ENCODE peak calls at places on chromosomes 12 and 14, in nine cellular contexts. I, M, E, C, D, F, A, O and X are unnamed samples.

GRCh38 chr14:20631023-20631820 is 10.3 kb downstream of the OR6S1 start:
- DNase-seq in E (no peak), A (no peak), M (peak; percentile 42), F (peak; percentile 10), I (no peak), C (peak; percentile 18), D (peak; percentile 70), O (no peak), X (no peak)

GRCh38 chr12:78519422-78519821 is 345.2 kb upstream of the SYT1 start:
- DNase-seq in O (peak; percentile 22), C (no peak), I (no peak), D (no peak), A (no peak), E (no peak), M (no peak), F (no peak), X (no peak)

GRCh38 chr14:76045773-76046172 is 60.2 kb downstream of the IFT43 start:
- DNase-seq in O (no peak), F (no peak), A (no peak), E (no peak), D (no peak), I (no peak), M (no peak), C (no peak), X (no peak)

GRCh38 chr12:92619730-92620684 is 82.8 kb upstream of the PLEKHG7 start:
- DNase-seq in E (no peak), F (no peak), M (no peak), O (no peak), A (no peak), I (no peak), D (no peak), C (no peak), X (no peak)

GRCh38 chr12:96257550-96258392 is 63.6 kb downstream of the ELK3 start:
- DNase-seq in E (no peak), F (no peak), D (no peak), A (no peak), M (no peak), I (no peak), O (no peak), C (no peak), X (no peak)

GRCh38 chr14:84591827-84592540 is 938.0 kb upstream of the FLRT2 start:
- DNase-seq in O (no peak), D (no peak), F (peak; percentile 92), E (no peak), C (no peak), M (no peak), A (no peak), I (no peak), X (no peak)

GRCh38 chr14:103641181-103641580 is 12.2 kb downstream of the KLC1 start:
- DNase-seq in A (no peak), C (peak; percentile 27), E (no peak), M (no peak), D (no peak), O (no peak), F (no peak), I (no peak), X (no peak)

GRCh38 chr12:7089196-7089871 is 2.9 kb downstream of the C1R start:
- DNase-seq in M (no peak), D (no peak), F (no peak), A (no peak), O (no peak), I (no peak), C (no peak), E (no peak), X (no peak)

GRCh38 chr14:93683241-93683640 is 105.0 kb downstream of the PRIMA1 start:
- DNase-seq in C (no peak), F (no peak), O (no peak), D (no peak), I (no peak), E (no peak), A (no peak), M (no peak), X (peak; percentile 11)

GRCh38 chr12:11711675-11712327 is 62.3 kb downstream of the ETV6 start:
- DNase-seq in E (no peak), O (no peak), A (no peak), I (no peak), D (peak; percentile 32), F (no peak), C (peak; percentile 67), M (no peak), X (no peak)

GRCh38 chr14:20606190-20606901 is 15.2 kb upstream of the RNASE12 start:
- DNase-seq in O (peak; percentile 87), E (peak; percentile 24), C (peak; percentile 56), F (no peak), A (no peak), M (no peak), I (peak; percentile 72), D (no peak), X (no peak)

GRCh38 chr12:5260591-5261086 is 171.3 kb upstream of the NTF3 start:
- DNase-seq in E (no peak), C (no peak), A (no peak), D (no peak), O (no peak), M (no peak), F (no peak), I (no peak), X (no peak)

GRCh38 chr14:59346796-59347510 is 118.2 kb downstream of the GPR135 start:
- DNase-seq in F (no peak), E (no peak), O (no peak), D (no peak), I (no peak), M (no peak), A (no peak), C (peak; percentile 29), X (no peak)

GRCh38 chr14:48398675-48399282 is 723.4 kb upstream of the MDGA2 start:
- DNase-seq in E (no peak), F (peak; percentile 32), O (no peak), C (peak; percentile 20), M (peak; percentile 3), I (peak; percentile 10), D (no peak), A (no peak), X (peak; percentile 4)

GRCh38 chr14:64208981-64209380 is 85.2 kb downstream of the ESR2 start:
- DNase-seq in I (no peak), M (no peak), A (no peak), E (no peak), D (no peak), O (no peak), C (no peak), F (no peak), X (no peak)

GRCh38 chr12:49518914-49519573 is 19.8 kb upstream of the KCNH3 start:
- DNase-seq in F (no peak), I (no peak), A (no peak), O (no peak), D (no peak), E (no peak), M (no peak), C (peak; percentile 50), X (no peak)